ENCODE peak calls at places on chromosomes 12 and 14, in seven cellular contexts. G is psoas muscle, T is tibial nerve, V is ovary, I is Peyer's patch, X is dorsolateral prefrontal cortex, J is bronchial epithelial cell. F is an unnamed sample. For H3K27me3, the result is how much of the 10 kb centered on the place peaks cover.

GRCh38 chr12:51482808-51483532 is 58.3 kb downstream of the SLC4A8 start:
- DNase-seq in G (no peak), J (no peak), I (no peak), T (no peak), V (no peak), X (no peak), F (no peak)

GRCh38 chr12:57759360-57759980 is 4.6 kb downstream of the MARCHF9 start:
- DNase-seq in X (no peak), T (no peak), J (peak), V (no peak), G (no peak), I (no peak), F (no peak)

GRCh38 chr12:103632554-103633216 is 45.6 kb downstream of the STAB2 start:
- DNase-seq in X (no peak), V (no peak), J (peak), T (no peak), G (peak), I (peak), F (peak)

GRCh38 chr14:21572604-21573003 is 7.3 kb downstream of the OR10G3 start:
- DNase-seq in T (no peak), J (no peak), I (no peak), G (no peak), X (no peak), V (no peak), F (no peak)

GRCh38 chr12:6161124-6161882 is 36.8 kb upstream of the VWF start:
- DNase-seq in I (no peak), J (no peak), X (no peak), T (no peak), G (peak), V (no peak), F (no peak)

GRCh38 chr12:121288158-121288848 is 8.2 kb downstream of the CAMKK2 start:
- DNase-seq in I (no peak), G (no peak), T (no peak), X (peak), J (no peak), V (no peak), F (peak)

GRCh38 chr12:120639771-120640721 is at the start of gene CABP1:
- DNase-seq in T (no peak), G (no peak), I (peak), J (no peak), X (peak), V (no peak), F (no peak)

GRCh38 chr12:21444193-21445146 is 7.0 kb downstream of the PYROXD1 start:
- DNase-seq in J (no peak), X (no peak), I (no peak), G (no peak), V (no peak), T (no peak), F (no peak)

GRCh38 chr12:22083167-22083566 is 37.1 kb downstream of the CMAS start:
- DNase-seq in I (no peak), X (no peak), V (no peak), G (no peak), T (peak), J (peak), F (no peak)

GRCh38 chr14:20314026-20314425 is 8.3 kb upstream of the TTC5 start:
- DNase-seq in X (no peak), V (no peak), I (no peak), J (no peak), T (no peak), G (no peak), F (no peak)

GRCh38 chr12:48422060-48422459 is 50.3 kb upstream of the ANP32D start:
- DNase-seq in I (no peak), G (no peak), V (no peak), J (peak), X (no peak), T (no peak), F (no peak)

GRCh38 chr14:100674897-100675618 is 51.6 kb upstream of the DLK1 start:
- DNase-seq in X (no peak), G (no peak), V (no peak), I (no peak), J (no peak), T (no peak), F (no peak)

GRCh38 chr14:100675664-100676063 is 51.0 kb upstream of the DLK1 start:
- DNase-seq in X (no peak), I (no peak), V (no peak), J (no peak), T (no peak), G (no peak), F (no peak)

GRCh38 chr14:100673807-100674154 is 52.9 kb upstream of the DLK1 start:
- DNase-seq in I (no peak), G (no peak), X (no peak), J (no peak), V (no peak), T (no peak), F (no peak)

GRCh38 chr14:100673085-100673806 is 53.4 kb upstream of the DLK1 start:
- DNase-seq in G (no peak), X (no peak), V (no peak), T (no peak), I (peak), J (peak), F (peak)

DNA sequence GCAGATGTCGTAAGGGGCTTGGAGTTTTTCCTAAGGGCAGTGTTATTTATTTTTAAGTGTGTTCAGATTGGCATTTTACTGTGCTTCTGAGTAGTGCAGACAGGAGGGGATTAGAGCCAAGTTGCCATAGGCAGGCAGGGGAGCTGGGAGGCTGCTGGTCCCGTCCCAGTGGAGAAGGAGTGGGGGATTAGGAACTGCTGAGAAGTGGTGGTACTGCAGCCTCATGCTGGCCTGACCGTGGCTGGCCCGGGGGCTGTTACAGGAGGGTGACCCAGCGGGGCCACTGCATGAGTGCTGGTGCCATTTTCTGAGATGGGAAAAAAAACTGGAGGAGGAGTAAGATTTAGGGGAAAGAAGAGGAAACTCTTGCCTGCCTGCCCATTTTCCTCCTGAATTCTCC is 52.3 kb upstream of the DLK1 start:
- DNase-seq in T (no peak), I (no peak), V (no peak), G (no peak), J (no peak), X (no peak), F (no peak)
- H3K27me3 ChIP-seq in T (under half), I (under half), V (under half), G (under half), J (under half), X (under half), F (under half)

DNA sequence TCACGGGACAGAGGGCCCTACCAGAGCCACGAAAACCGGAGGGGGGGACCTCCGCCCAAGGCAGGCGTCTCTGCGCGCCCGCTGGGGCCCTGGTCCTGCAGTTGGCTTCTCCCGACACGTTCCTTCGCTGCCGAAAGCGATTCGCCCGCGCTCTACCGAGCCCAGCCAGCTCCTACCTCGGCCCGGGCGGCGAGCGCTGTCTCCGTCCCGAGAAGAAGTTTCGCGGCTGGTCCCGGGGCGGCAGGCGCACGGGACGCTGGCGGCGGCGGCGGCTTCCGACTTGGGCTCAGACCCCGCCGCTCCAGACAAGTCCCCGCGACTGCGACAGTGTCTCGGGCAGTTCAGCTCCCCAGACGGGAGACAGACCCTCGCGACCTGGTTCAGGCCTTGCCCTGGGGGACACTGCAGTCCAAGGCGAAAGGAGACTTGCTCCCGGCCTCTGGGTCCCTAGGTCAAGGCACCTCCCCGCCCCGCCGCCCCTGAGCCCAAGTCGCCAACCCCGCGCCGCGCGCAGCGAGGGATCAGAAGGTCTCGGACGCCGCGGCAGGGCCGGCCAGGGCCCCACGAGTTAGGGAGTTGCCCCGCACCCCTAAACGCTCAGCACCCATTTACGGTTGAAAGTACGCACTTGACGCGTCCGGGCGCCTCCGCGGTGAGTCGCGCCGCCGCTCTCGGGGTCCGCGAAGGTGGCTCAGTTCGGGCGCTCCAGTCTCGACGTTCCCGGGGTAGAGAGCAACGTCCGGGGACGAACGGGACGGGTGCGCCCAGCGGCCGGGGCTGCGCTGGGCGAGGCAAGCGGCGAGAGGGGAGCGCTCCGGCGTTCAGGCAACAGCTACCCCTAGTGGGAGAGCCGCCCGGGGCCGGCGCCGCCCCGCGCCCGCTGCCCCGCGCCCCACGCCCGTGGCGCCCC is 1.4 kb upstream of the DIO3 start:
- DNase-seq in J (no peak), V (peak), G (peak), X (no peak), T (no peak), I (no peak), F (peak)
- TF ChIP-seq CTCF in J (peak), V (peak), G (peak), X (no peak), T (peak), I (no peak), F (peak)

GRCh38 chr14:100573009-100573756 is 14.0 kb downstream of the BEGAIN start:
- DNase-seq in T (no peak), V (no peak), G (no peak), X (no peak), J (no peak), I (no peak), F (no peak)

GRCh38 chr14:100571837-100572236 is 15.4 kb downstream of the BEGAIN start:
- DNase-seq in J (no peak), V (no peak), G (no peak), I (no peak), T (no peak), X (no peak), F (no peak)

GRCh38 chr14:100568998-100569733 is 18.1 kb downstream of the BEGAIN start:
- DNase-seq in V (no peak), I (no peak), X (no peak), T (no peak), J (no peak), G (no peak), F (no peak)

GRCh38 chr14:100569734-100570251 is 17.4 kb downstream of the BEGAIN start:
- DNase-seq in J (no peak), I (no peak), X (no peak), G (no peak), T (no peak), V (no peak), F (no peak)

DNA sequence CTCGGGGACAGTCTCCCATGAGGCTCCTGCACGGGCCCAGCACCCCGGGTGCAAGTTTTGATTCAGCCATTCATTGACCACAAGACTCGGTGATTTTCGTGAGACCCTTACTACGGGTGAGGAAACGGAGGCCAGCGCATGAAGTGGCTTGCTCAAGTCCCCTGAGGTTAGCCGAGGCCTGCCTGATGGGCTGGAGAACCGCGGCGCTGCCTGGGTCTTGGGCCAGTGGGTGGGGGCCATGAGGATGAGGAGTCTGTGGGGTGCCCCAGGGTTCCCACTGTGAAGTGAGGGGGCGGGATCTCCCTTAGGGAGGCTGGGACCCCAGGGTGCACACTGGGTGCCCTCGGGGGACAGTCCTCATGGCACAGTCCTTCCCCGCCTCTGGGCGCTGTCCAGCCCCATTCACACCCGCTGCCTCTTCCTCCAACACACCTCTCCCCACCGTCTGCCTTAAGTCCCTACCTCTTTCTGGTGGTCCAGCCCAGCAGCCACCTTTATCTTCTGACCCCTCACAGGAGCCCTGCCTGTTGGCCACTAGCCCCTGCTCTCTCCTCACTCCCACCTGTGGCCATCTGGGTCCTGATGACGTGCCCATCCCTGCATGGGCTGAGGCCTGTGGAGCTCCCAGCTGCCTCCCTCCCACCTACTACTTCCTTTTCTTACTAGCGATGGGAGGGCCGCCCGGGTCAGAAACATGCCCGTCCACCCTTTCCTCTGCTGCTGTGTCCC is 16.3 kb downstream of the BEGAIN start:
- DNase-seq in V (no peak), T (no peak), X (no peak), I (no peak), J (no peak), G (no peak), F (no peak)
- H3K27me3 ChIP-seq in V (under half), T (half or more), X (under half), I (under half), J (under half), G (under half), F (half or more)

GRCh38 chr14:36580856-36581831 is 1.3 kb downstream of the NKX2-8 start:
- DNase-seq in G (peak), V (no peak), X (no peak), J (peak), T (no peak), I (no peak), F (peak)
- TF ChIP-seq CTCF in G (no peak), V (no peak), X (no peak), J (no peak), T (no peak), I (no peak), F (no peak)

DNA sequence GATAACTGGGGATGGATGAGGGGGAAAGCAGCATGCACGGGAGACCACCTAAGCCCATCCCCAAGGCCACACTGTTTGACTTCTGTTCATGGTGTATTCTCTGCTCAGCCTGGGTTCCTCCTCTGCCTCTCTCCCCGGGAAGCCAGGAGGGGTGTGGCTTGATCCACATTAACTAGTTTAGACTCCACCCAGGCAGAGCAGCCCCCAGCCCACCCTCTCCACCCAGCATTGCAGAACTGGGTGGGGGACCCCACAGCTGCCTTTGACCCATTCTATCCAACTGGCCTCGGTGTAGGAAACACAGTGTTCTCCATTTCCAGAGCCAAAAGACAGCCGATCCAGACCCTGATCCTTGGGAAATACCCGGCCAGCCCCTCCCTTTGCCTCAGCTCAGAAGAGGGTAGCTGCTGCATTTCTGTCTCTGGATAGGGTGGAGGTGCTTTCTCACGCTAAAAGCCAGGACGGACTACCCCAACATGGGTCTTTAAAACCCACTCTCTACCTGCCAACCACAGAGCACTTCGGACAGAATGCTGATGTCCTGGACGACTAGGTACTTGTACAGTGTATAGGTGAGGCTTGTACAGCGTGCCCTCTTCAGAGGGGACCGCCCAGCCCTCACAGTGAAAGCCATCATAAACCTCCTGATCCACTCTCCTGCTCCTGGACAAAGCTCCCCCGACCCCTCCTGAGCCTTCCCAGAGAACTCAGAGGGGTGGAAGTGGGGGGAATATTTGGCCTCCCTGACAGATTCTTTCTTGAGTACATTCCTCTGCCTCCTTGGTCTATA is 9.4 kb downstream of the SPRYD3 start:
- DNase-seq in V (peak), J (no peak), G (peak), I (peak), T (peak), X (peak), F (no peak)
- H3K27me3 ChIP-seq in V (under half), J (under half), G (under half), I (under half), T (under half), X (under half), F (under half)

DNA sequence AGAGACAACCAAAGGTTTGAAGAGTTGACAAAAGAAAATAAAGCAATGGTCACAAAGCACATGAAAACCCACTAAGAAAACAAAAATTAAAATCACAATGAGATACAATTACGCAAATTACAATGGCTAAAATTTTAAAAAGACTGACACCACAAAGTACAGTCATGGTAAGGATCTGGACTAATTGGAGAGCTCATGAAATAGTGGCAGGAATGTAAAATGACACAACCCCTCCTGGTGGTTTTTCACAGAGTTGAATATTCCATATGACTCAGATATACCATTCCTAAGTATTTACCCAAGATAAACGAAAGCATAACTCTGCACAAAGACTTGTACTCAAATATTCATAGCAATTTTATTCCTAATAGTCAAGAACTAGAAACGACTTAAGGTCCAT is 65.9 kb downstream of the NOVA1 start:
- DNase-seq in I (no peak), G (no peak), V (no peak), X (no peak), T (no peak), J (peak), F (no peak)
- TF ChIP-seq CTCF in I (no peak), G (no peak), V (no peak), X (no peak), T (no peak), J (peak), F (no peak)

DNA sequence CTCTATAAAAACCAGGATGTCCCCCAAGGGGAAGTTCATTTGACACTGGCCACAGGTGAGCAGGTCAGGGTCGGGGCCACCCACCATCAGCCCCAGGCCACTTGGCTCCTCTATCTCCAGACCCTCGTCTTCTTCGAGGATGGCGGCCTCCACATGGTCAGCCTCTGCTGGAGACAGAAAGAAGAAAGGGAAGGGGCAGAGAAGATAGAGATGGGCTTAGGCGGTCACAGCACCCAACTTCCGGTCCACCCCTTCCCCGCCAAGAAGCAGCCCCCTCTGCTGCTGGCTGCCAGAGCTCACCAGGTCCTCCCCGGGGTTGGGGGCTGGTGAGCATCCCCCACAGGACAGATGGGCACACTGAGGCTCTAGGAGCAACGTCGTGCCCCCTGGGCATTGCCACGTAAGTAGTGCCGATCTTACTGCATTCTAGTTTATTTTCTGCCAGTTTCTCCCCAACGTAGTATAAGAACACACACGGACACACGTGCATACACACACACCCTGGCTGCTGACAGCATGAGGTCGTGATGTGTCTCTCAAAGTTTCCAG is 14.2 kb downstream of the BCL11B start:
- DNase-seq in J (no peak), V (no peak), I (no peak), T (no peak), X (no peak), G (no peak), F (no peak)
- H3K27me3 ChIP-seq in J (under half), V (under half), I (under half), T (half or more), X (under half), G (under half), F (under half)